ENCODE peak calls at places on chromosomes 6 and 20, in seven cellular contexts. One of them, this sample, is unnamed.

GRCh38 chr6:89284963-89285735 is 29.9 kb downstream of the GABRR2 start:
- DNase-seq in NCI-H460: no peak
- DNase-seq in amniotic epithelial cell: no peak
- DNase-seq in NCI-H748 treated with DMSO at 0.1 percent for 48 hours: no peak
- DNase-seq in activated T-helper 2 cell treated with anti-CD3 and anti-CD28 coated beads, Interferon-gamma antibody, Interleukin-2, Interleukin-4, amounts not matched to agents 10 μg/mL and 5 μg/mL and 100 μg/mL, durations not matched to agents 14 hours and 24 hours and 36 hours: no peak
- DNase-seq in cardiac fibroblast: no peak
- DNase-seq in fibroblast of the aortic adventitia: no peak
- DNase-seq in this sample: no peak

GRCh38 chr6:136465766-136466303 is 84.4 kb downstream of the MAP7 start:
- DNase-seq in NCI-H748 treated with DMSO at 0.1 percent for 48 hours: no peak
- DNase-seq in cardiac fibroblast: no peak
- DNase-seq in amniotic epithelial cell: no peak
- DNase-seq in NCI-H460: no peak
- DNase-seq in fibroblast of the aortic adventitia: no peak
- DNase-seq in activated T-helper 2 cell treated with anti-CD3 and anti-CD28 coated beads, Interferon-gamma antibody, Interleukin-2, Interleukin-4, amounts not matched to agents 10 μg/mL and 5 μg/mL and 100 μg/mL, durations not matched to agents 14 hours and 24 hours and 36 hours: no peak
- DNase-seq in this sample: no peak

GRCh38 chr20:20423117-20423516 is 55.2 kb downstream of the INSM1 start:
- DNase-seq in NCI-H460: no peak
- DNase-seq in activated T-helper 2 cell treated with anti-CD3 and anti-CD28 coated beads, Interferon-gamma antibody, Interleukin-2, Interleukin-4, amounts not matched to agents 10 μg/mL and 5 μg/mL and 100 μg/mL, durations not matched to agents 14 hours and 24 hours and 36 hours: no peak
- DNase-seq in NCI-H748 treated with DMSO at 0.1 percent for 48 hours: no peak
- DNase-seq in fibroblast of the aortic adventitia: no peak
- DNase-seq in cardiac fibroblast: no peak
- DNase-seq in amniotic epithelial cell: no peak
- DNase-seq in this sample: no peak

GRCh38 chr6:24547243-24547642 is 52.5 kb downstream of the ALDH5A1 start:
- DNase-seq in fibroblast of the aortic adventitia: no peak
- DNase-seq in activated T-helper 2 cell treated with anti-CD3 and anti-CD28 coated beads, Interferon-gamma antibody, Interleukin-2, Interleukin-4, amounts not matched to agents 10 μg/mL and 5 μg/mL and 100 μg/mL, durations not matched to agents 14 hours and 24 hours and 36 hours: peak; percentile 16
- DNase-seq in cardiac fibroblast: peak; percentile 5
- DNase-seq in amniotic epithelial cell: peak; percentile 60
- DNase-seq in NCI-H748 treated with DMSO at 0.1 percent for 48 hours: no peak
- DNase-seq in NCI-H460: no peak
- DNase-seq in this sample: peak; percentile 80

GRCh38 chr6:73734843-73735453 is 38.9 kb downstream of the CD109 start:
- DNase-seq in amniotic epithelial cell: no peak
- DNase-seq in activated T-helper 2 cell treated with anti-CD3 and anti-CD28 coated beads, Interferon-gamma antibody, Interleukin-2, Interleukin-4, amounts not matched to agents 10 μg/mL and 5 μg/mL and 100 μg/mL, durations not matched to agents 14 hours and 24 hours and 36 hours: no peak
- DNase-seq in fibroblast of the aortic adventitia: no peak
- DNase-seq in NCI-H748 treated with DMSO at 0.1 percent for 48 hours: no peak
- DNase-seq in cardiac fibroblast: no peak
- DNase-seq in NCI-H460: no peak
- DNase-seq in this sample: no peak

GRCh38 chr6:159044899-159045727 is at the start of gene TAGAP:
- DNase-seq in NCI-H748 treated with DMSO at 0.1 percent for 48 hours: no peak
- DNase-seq in amniotic epithelial cell: peak; percentile 12
- DNase-seq in activated T-helper 2 cell treated with anti-CD3 and anti-CD28 coated beads, Interferon-gamma antibody, Interleukin-2, Interleukin-4, amounts not matched to agents 10 μg/mL and 5 μg/mL and 100 μg/mL, durations not matched to agents 14 hours and 24 hours and 36 hours: peak; percentile 87
- DNase-seq in NCI-H460: no peak
- DNase-seq in cardiac fibroblast: no peak
- DNase-seq in fibroblast of the aortic adventitia: no peak
- DNase-seq in this sample: peak; percentile 43

GRCh38 chr6:104606361-104606760 is 253.4 kb downstream of the HACE1 start:
- DNase-seq in fibroblast of the aortic adventitia: no peak
- DNase-seq in amniotic epithelial cell: no peak
- DNase-seq in activated T-helper 2 cell treated with anti-CD3 and anti-CD28 coated beads, Interferon-gamma antibody, Interleukin-2, Interleukin-4, amounts not matched to agents 10 μg/mL and 5 μg/mL and 100 μg/mL, durations not matched to agents 14 hours and 24 hours and 36 hours: no peak
- DNase-seq in cardiac fibroblast: no peak
- DNase-seq in NCI-H748 treated with DMSO at 0.1 percent for 48 hours: peak; percentile 76
- DNase-seq in NCI-H460: no peak
- DNase-seq in this sample: peak; percentile 75

GRCh38 chr20:46230811-46231282 is 77.5 kb downstream of the CDH22 start:
- DNase-seq in activated T-helper 2 cell treated with anti-CD3 and anti-CD28 coated beads, Interferon-gamma antibody, Interleukin-2, Interleukin-4, amounts not matched to agents 10 μg/mL and 5 μg/mL and 100 μg/mL, durations not matched to agents 14 hours and 24 hours and 36 hours: no peak
- DNase-seq in fibroblast of the aortic adventitia: peak; percentile 36
- DNase-seq in cardiac fibroblast: peak; percentile 50
- DNase-seq in NCI-H748 treated with DMSO at 0.1 percent for 48 hours: no peak
- DNase-seq in amniotic epithelial cell: peak; percentile 43
- DNase-seq in NCI-H460: no peak
- DNase-seq in this sample: peak; percentile 89

GRCh38 chr20:25537890-25538289 is 47.4 kb downstream of the NINL start:
- DNase-seq in NCI-H748 treated with DMSO at 0.1 percent for 48 hours: no peak
- DNase-seq in activated T-helper 2 cell treated with anti-CD3 and anti-CD28 coated beads, Interferon-gamma antibody, Interleukin-2, Interleukin-4, amounts not matched to agents 10 μg/mL and 5 μg/mL and 100 μg/mL, durations not matched to agents 14 hours and 24 hours and 36 hours: no peak
- DNase-seq in fibroblast of the aortic adventitia: no peak
- DNase-seq in amniotic epithelial cell: no peak
- DNase-seq in NCI-H460: no peak
- DNase-seq in cardiac fibroblast: no peak
- DNase-seq in this sample: no peak

GRCh38 chr6:10520468-10520867 is 683 bp upstream of the GCNT2 start:
- DNase-seq in activated T-helper 2 cell treated with anti-CD3 and anti-CD28 coated beads, Interferon-gamma antibody, Interleukin-2, Interleukin-4, amounts not matched to agents 10 μg/mL and 5 μg/mL and 100 μg/mL, durations not matched to agents 14 hours and 24 hours and 36 hours: no peak
- DNase-seq in cardiac fibroblast: peak; percentile 5
- DNase-seq in NCI-H748 treated with DMSO at 0.1 percent for 48 hours: no peak
- DNase-seq in fibroblast of the aortic adventitia: peak; percentile 30
- DNase-seq in NCI-H460: no peak
- DNase-seq in amniotic epithelial cell: no peak
- DNase-seq in this sample: no peak

GRCh38 chr6:163133691-163134090 is 280.8 kb upstream of the QKI start:
- DNase-seq in fibroblast of the aortic adventitia: no peak
- DNase-seq in cardiac fibroblast: no peak
- DNase-seq in amniotic epithelial cell: no peak
- DNase-seq in NCI-H460: no peak
- DNase-seq in activated T-helper 2 cell treated with anti-CD3 and anti-CD28 coated beads, Interferon-gamma antibody, Interleukin-2, Interleukin-4, amounts not matched to agents 10 μg/mL and 5 μg/mL and 100 μg/mL, durations not matched to agents 14 hours and 24 hours and 36 hours: no peak
- DNase-seq in NCI-H748 treated with DMSO at 0.1 percent for 48 hours: no peak
- DNase-seq in this sample: no peak

GRCh38 chr6:149111556-149112115 is 205.9 kb upstream of the TAB2 start:
- DNase-seq in fibroblast of the aortic adventitia: no peak
- DNase-seq in NCI-H460: no peak
- DNase-seq in amniotic epithelial cell: no peak
- DNase-seq in activated T-helper 2 cell treated with anti-CD3 and anti-CD28 coated beads, Interferon-gamma antibody, Interleukin-2, Interleukin-4, amounts not matched to agents 10 μg/mL and 5 μg/mL and 100 μg/mL, durations not matched to agents 14 hours and 24 hours and 36 hours: no peak
- DNase-seq in NCI-H748 treated with DMSO at 0.1 percent for 48 hours: no peak
- DNase-seq in cardiac fibroblast: no peak
- DNase-seq in this sample: no peak

GRCh38 chr6:13427838-13428527 is 59.4 kb downstream of the GFOD1 start:
- DNase-seq in fibroblast of the aortic adventitia: no peak
- DNase-seq in NCI-H748 treated with DMSO at 0.1 percent for 48 hours: no peak
- DNase-seq in amniotic epithelial cell: no peak
- DNase-seq in activated T-helper 2 cell treated with anti-CD3 and anti-CD28 coated beads, Interferon-gamma antibody, Interleukin-2, Interleukin-4, amounts not matched to agents 10 μg/mL and 5 μg/mL and 100 μg/mL, durations not matched to agents 14 hours and 24 hours and 36 hours: peak; percentile 64
- DNase-seq in cardiac fibroblast: no peak
- DNase-seq in NCI-H460: no peak
- DNase-seq in this sample: peak; percentile 72

GRCh38 chr6:2432258-2432657 is 186.9 kb upstream of the GMDS start:
- DNase-seq in cardiac fibroblast: peak; percentile 73
- DNase-seq in NCI-H748 treated with DMSO at 0.1 percent for 48 hours: no peak
- DNase-seq in fibroblast of the aortic adventitia: peak; percentile 87
- DNase-seq in activated T-helper 2 cell treated with anti-CD3 and anti-CD28 coated beads, Interferon-gamma antibody, Interleukin-2, Interleukin-4, amounts not matched to agents 10 μg/mL and 5 μg/mL and 100 μg/mL, durations not matched to agents 14 hours and 24 hours and 36 hours: no peak
- DNase-seq in NCI-H460: no peak
- DNase-seq in amniotic epithelial cell: peak; percentile 34
- DNase-seq in this sample: peak; percentile 46

GRCh38 chr6:132058975-132059374 is 107.8 kb upstream of the CCN2 start:
- DNase-seq in fibroblast of the aortic adventitia: peak; percentile 40
- DNase-seq in activated T-helper 2 cell treated with anti-CD3 and anti-CD28 coated beads, Interferon-gamma antibody, Interleukin-2, Interleukin-4, amounts not matched to agents 10 μg/mL and 5 μg/mL and 100 μg/mL, durations not matched to agents 14 hours and 24 hours and 36 hours: no peak
- DNase-seq in NCI-H748 treated with DMSO at 0.1 percent for 48 hours: no peak
- DNase-seq in cardiac fibroblast: peak; percentile 47
- DNase-seq in NCI-H460: no peak
- DNase-seq in amniotic epithelial cell: peak; percentile 30
- DNase-seq in this sample: no peak

GRCh38 chr20:62979876-62980373 is 26.8 kb downstream of the BHLHE23 start:
- DNase-seq in NCI-H748 treated with DMSO at 0.1 percent for 48 hours: no peak
- DNase-seq in amniotic epithelial cell: no peak
- DNase-seq in activated T-helper 2 cell treated with anti-CD3 and anti-CD28 coated beads, Interferon-gamma antibody, Interleukin-2, Interleukin-4, amounts not matched to agents 10 μg/mL and 5 μg/mL and 100 μg/mL, durations not matched to agents 14 hours and 24 hours and 36 hours: no peak
- DNase-seq in cardiac fibroblast: no peak
- DNase-seq in fibroblast of the aortic adventitia: no peak
- DNase-seq in NCI-H460: no peak
- DNase-seq in this sample: no peak

GRCh38 chr6:52509281-52510212 is 67.3 kb downstream of the TRAM2 start:
- DNase-seq in NCI-H748 treated with DMSO at 0.1 percent for 48 hours: no peak
- DNase-seq in activated T-helper 2 cell treated with anti-CD3 and anti-CD28 coated beads, Interferon-gamma antibody, Interleukin-2, Interleukin-4, amounts not matched to agents 10 μg/mL and 5 μg/mL and 100 μg/mL, durations not matched to agents 14 hours and 24 hours and 36 hours: no peak
- DNase-seq in cardiac fibroblast: peak; percentile 51
- DNase-seq in fibroblast of the aortic adventitia: no peak
- DNase-seq in amniotic epithelial cell: no peak
- DNase-seq in NCI-H460: no peak
- DNase-seq in this sample: no peak

GRCh38 chr6:26457407-26457795 is 354 bp upstream of the BTN2A1 start:
- DNase-seq in NCI-H748 treated with DMSO at 0.1 percent for 48 hours: no peak
- DNase-seq in fibroblast of the aortic adventitia: no peak
- DNase-seq in cardiac fibroblast: no peak
- DNase-seq in activated T-helper 2 cell treated with anti-CD3 and anti-CD28 coated beads, Interferon-gamma antibody, Interleukin-2, Interleukin-4, amounts not matched to agents 10 μg/mL and 5 μg/mL and 100 μg/mL, durations not matched to agents 14 hours and 24 hours and 36 hours: no peak
- DNase-seq in amniotic epithelial cell: no peak
- DNase-seq in NCI-H460: no peak
- DNase-seq in this sample: peak; percentile 86

GRCh38 chr6:14542670-14543366 is 425.2 kb downstream of the CD83 start:
- DNase-seq in cardiac fibroblast: peak; percentile 36
- DNase-seq in activated T-helper 2 cell treated with anti-CD3 and anti-CD28 coated beads, Interferon-gamma antibody, Interleukin-2, Interleukin-4, amounts not matched to agents 10 μg/mL and 5 μg/mL and 100 μg/mL, durations not matched to agents 14 hours and 24 hours and 36 hours: peak; percentile 23
- DNase-seq in NCI-H748 treated with DMSO at 0.1 percent for 48 hours: no peak
- DNase-seq in fibroblast of the aortic adventitia: peak; percentile 78
- DNase-seq in amniotic epithelial cell: peak; percentile 27
- DNase-seq in NCI-H460: no peak
- DNase-seq in this sample: peak; percentile 37

GRCh38 chr6:6686748-6687601 is 98.5 kb downstream of the LY86 start:
- DNase-seq in activated T-helper 2 cell treated with anti-CD3 and anti-CD28 coated beads, Interferon-gamma antibody, Interleukin-2, Interleukin-4, amounts not matched to agents 10 μg/mL and 5 μg/mL and 100 μg/mL, durations not matched to agents 14 hours and 24 hours and 36 hours: peak; percentile 16
- DNase-seq in NCI-H460: peak; percentile 96
- DNase-seq in amniotic epithelial cell: peak; percentile 81
- DNase-seq in fibroblast of the aortic adventitia: peak; percentile 29
- DNase-seq in cardiac fibroblast: peak; percentile 81
- DNase-seq in NCI-H748 treated with DMSO at 0.1 percent for 48 hours: peak; percentile 98
- DNase-seq in this sample: peak; percentile 90

GRCh38 chr6:119132211-119133004 is 53.9 kb upstream of the FAM184A start:
- DNase-seq in cardiac fibroblast: peak; percentile 58
- DNase-seq in amniotic epithelial cell: no peak
- DNase-seq in NCI-H748 treated with DMSO at 0.1 percent for 48 hours: no peak
- DNase-seq in activated T-helper 2 cell treated with anti-CD3 and anti-CD28 coated beads, Interferon-gamma antibody, Interleukin-2, Interleukin-4, amounts not matched to agents 10 μg/mL and 5 μg/mL and 100 μg/mL, durations not matched to agents 14 hours and 24 hours and 36 hours: no peak
- DNase-seq in fibroblast of the aortic adventitia: peak; percentile 53
- DNase-seq in NCI-H460: no peak
- DNase-seq in this sample: no peak

GRCh38 chr6:144285798-144286502 is 815 bp downstream of the UTRN start:
- DNase-seq in fibroblast of the aortic adventitia: peak; percentile 54
- DNase-seq in amniotic epithelial cell: peak; percentile 28
- DNase-seq in activated T-helper 2 cell treated with anti-CD3 and anti-CD28 coated beads, Interferon-gamma antibody, Interleukin-2, Interleukin-4, amounts not matched to agents 10 μg/mL and 5 μg/mL and 100 μg/mL, durations not matched to agents 14 hours and 24 hours and 36 hours: peak; percentile 33
- DNase-seq in cardiac fibroblast: peak; percentile 63
- DNase-seq in NCI-H460: no peak
- DNase-seq in NCI-H748 treated with DMSO at 0.1 percent for 48 hours: no peak
- DNase-seq in this sample: peak; percentile 88

GRCh38 chr20:1700990-1701389 is 43.4 kb upstream of the SIRPG start:
- DNase-seq in fibroblast of the aortic adventitia: no peak
- DNase-seq in cardiac fibroblast: no peak
- DNase-seq in amniotic epithelial cell: no peak
- DNase-seq in activated T-helper 2 cell treated with anti-CD3 and anti-CD28 coated beads, Interferon-gamma antibody, Interleukin-2, Interleukin-4, amounts not matched to agents 10 μg/mL and 5 μg/mL and 100 μg/mL, durations not matched to agents 14 hours and 24 hours and 36 hours: no peak
- DNase-seq in NCI-H748 treated with DMSO at 0.1 percent for 48 hours: peak; percentile 81
- DNase-seq in NCI-H460: no peak
- DNase-seq in this sample: no peak

GRCh38 chr20:36128463-36129176 is 25.9 kb upstream of the EPB41L1 start:
- DNase-seq in cardiac fibroblast: peak; percentile 61
- DNase-seq in fibroblast of the aortic adventitia: peak; percentile 74
- DNase-seq in NCI-H748 treated with DMSO at 0.1 percent for 48 hours: no peak
- DNase-seq in NCI-H460: no peak
- DNase-seq in activated T-helper 2 cell treated with anti-CD3 and anti-CD28 coated beads, Interferon-gamma antibody, Interleukin-2, Interleukin-4, amounts not matched to agents 10 μg/mL and 5 μg/mL and 100 μg/mL, durations not matched to agents 14 hours and 24 hours and 36 hours: no peak
- DNase-seq in amniotic epithelial cell: peak; percentile 85
- DNase-seq in this sample: no peak

GRCh38 chr6:35392111-35392702 is 49.8 kb downstream of the PPARD start:
- DNase-seq in NCI-H748 treated with DMSO at 0.1 percent for 48 hours: no peak
- DNase-seq in cardiac fibroblast: no peak
- DNase-seq in amniotic epithelial cell: no peak
- DNase-seq in activated T-helper 2 cell treated with anti-CD3 and anti-CD28 coated beads, Interferon-gamma antibody, Interleukin-2, Interleukin-4, amounts not matched to agents 10 μg/mL and 5 μg/mL and 100 μg/mL, durations not matched to agents 14 hours and 24 hours and 36 hours: no peak
- DNase-seq in fibroblast of the aortic adventitia: no peak
- DNase-seq in NCI-H460: no peak
- DNase-seq in this sample: no peak

GRCh38 chr6:1536526-1537429 is 72.9 kb upstream of the FOXC1 start:
- DNase-seq in activated T-helper 2 cell treated with anti-CD3 and anti-CD28 coated beads, Interferon-gamma antibody, Interleukin-2, Interleukin-4, amounts not matched to agents 10 μg/mL and 5 μg/mL and 100 μg/mL, durations not matched to agents 14 hours and 24 hours and 36 hours: no peak
- DNase-seq in cardiac fibroblast: no peak
- DNase-seq in NCI-H748 treated with DMSO at 0.1 percent for 48 hours: no peak
- DNase-seq in amniotic epithelial cell: no peak
- DNase-seq in fibroblast of the aortic adventitia: no peak
- DNase-seq in NCI-H460: no peak
- DNase-seq in this sample: no peak

GRCh38 chr6:69086689-69087088 is 451.6 kb downstream of the ADGRB3 start:
- DNase-seq in NCI-H460: no peak
- DNase-seq in fibroblast of the aortic adventitia: no peak
- DNase-seq in NCI-H748 treated with DMSO at 0.1 percent for 48 hours: no peak
- DNase-seq in cardiac fibroblast: no peak
- DNase-seq in amniotic epithelial cell: no peak
- DNase-seq in activated T-helper 2 cell treated with anti-CD3 and anti-CD28 coated beads, Interferon-gamma antibody, Interleukin-2, Interleukin-4, amounts not matched to agents 10 μg/mL and 5 μg/mL and 100 μg/mL, durations not matched to agents 14 hours and 24 hours and 36 hours: no peak
- DNase-seq in this sample: no peak

This sample was measured in left kidney.